ENCODE peak calls at places on chromosomes 4 and X, in five cellular contexts. S is breast epithelium, C is suprapubic skin, P is sigmoid colon, G is mesothelial cell of epicardium. N is an unnamed sample.

GRCh38 chrX:30156880-30157560 is 58.3 kb upstream of the MAGEB2 start:
- DNase-seq in S (no peak), C (no peak), G (no peak), P (no peak), N (no peak)

GRCh38 chr4:56055027-56055976 is 106.6 kb downstream of the CEP135 start:
- DNase-seq in G (no peak), P (no peak), S (no peak), C (no peak), N (no peak)

GRCh38 chr4:106238819-106239420 is 77.1 kb downstream of the TBCK start:
- DNase-seq in S (no peak), P (no peak), C (no peak), G (no peak), N (peak)

GRCh38 chr4:41709844-41710481 is 38.6 kb downstream of the PHOX2B start:
- DNase-seq in P (no peak), S (no peak), C (no peak), G (no peak), N (peak)

GRCh38 chrX:108309144-108309543 is 129.1 kb downstream of the COL4A6 start:
- DNase-seq in S (no peak), G (no peak), P (no peak), C (no peak), N (no peak)

GRCh38 chrX:32155044-32155638 is 1056.2 kb downstream of the DMD start:
- DNase-seq in C (no peak), S (no peak), G (no peak), P (no peak), N (no peak)

GRCh38 chr4:76614589-76614988 is 179.6 kb downstream of the SHROOM3 start:
- DNase-seq in P (no peak), G (no peak), S (no peak), C (no peak), N (no peak)

GRCh38 chr4:98746936-98747658 is 88.7 kb upstream of the TSPAN5 start:
- DNase-seq in G (no peak), P (no peak), S (no peak), C (no peak), N (no peak)

GRCh38 chr4:101010987-101011386 is 336.3 kb downstream of the PPP3CA start:
- DNase-seq in G (no peak), S (no peak), P (no peak), C (no peak), N (no peak)

GRCh38 chrX:39822133-39822748 is 275.5 kb downstream of the BCOR start:
- DNase-seq in G (no peak), S (no peak), C (no peak), P (no peak), N (no peak)

GRCh38 chr4:107519057-107519456 is 201.0 kb downstream of the PAPSS1 start:
- DNase-seq in S (no peak), P (no peak), G (no peak), C (no peak), N (no peak)

GRCh38 chr4:81606796-81607550 is 135.3 kb upstream of the RASGEF1B start:
- DNase-seq in S (no peak), G (no peak), C (no peak), P (no peak), N (no peak)

GRCh38 chrX:150184487-150184886 is 178.6 kb upstream of the MAMLD1 start:
- DNase-seq in S (no peak), C (no peak), P (no peak), G (no peak), N (no peak)

GRCh38 chrX:38095971-38096529 is 89.7 kb downstream of the SYTL5 start:
- DNase-seq in P (no peak), C (no peak), S (no peak), G (no peak), N (no peak)

GRCh38 chr4:80036949-80037348 is 36.1 kb downstream of the ANTXR2 start:
- DNase-seq in P (no peak), C (no peak), G (no peak), S (no peak), N (peak)

GRCh38 chrX:72048515-72049455 is 82.9 kb downstream of the RTL5 start:
- DNase-seq in S (no peak), G (no peak), C (no peak), P (peak), N (no peak)
- TF ChIP-seq CTCF in S (no peak), G (no peak), C (no peak), P (no peak), N (no peak)

DNA sequence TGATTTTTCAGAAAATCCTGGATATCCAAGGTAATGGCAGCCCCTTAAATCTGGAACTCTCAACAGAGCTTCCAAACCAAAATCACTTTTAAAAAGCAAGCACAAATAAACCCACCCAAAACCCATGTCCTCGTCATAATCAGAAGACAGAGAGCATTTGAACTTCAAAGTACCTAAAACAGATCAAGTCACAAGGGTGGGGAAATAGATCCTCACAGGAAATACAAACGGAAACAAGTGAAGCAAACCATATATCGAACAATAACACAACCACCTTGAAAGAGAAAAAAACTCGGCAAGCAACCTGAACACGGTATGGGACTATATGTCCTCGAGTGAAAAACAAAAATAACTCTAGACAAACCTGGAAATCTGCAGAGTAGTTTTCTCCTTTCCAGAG is 15.9 kb upstream of the CCNQ start:
- DNase-seq in C (no peak), S (no peak), G (no peak), P (no peak), N (no peak)
- TF ChIP-seq CTCF in C (no peak), S (no peak), G (no peak), P (no peak), N (no peak)

GRCh38 chrX:73785493-73785892 is 222.5 kb downstream of the CHIC1 start:
- DNase-seq in C (no peak), S (no peak), P (no peak), G (no peak), N (no peak)
- TF ChIP-seq CTCF in C (no peak), S (no peak), P (no peak), G (no peak), N (no peak)

DNA sequence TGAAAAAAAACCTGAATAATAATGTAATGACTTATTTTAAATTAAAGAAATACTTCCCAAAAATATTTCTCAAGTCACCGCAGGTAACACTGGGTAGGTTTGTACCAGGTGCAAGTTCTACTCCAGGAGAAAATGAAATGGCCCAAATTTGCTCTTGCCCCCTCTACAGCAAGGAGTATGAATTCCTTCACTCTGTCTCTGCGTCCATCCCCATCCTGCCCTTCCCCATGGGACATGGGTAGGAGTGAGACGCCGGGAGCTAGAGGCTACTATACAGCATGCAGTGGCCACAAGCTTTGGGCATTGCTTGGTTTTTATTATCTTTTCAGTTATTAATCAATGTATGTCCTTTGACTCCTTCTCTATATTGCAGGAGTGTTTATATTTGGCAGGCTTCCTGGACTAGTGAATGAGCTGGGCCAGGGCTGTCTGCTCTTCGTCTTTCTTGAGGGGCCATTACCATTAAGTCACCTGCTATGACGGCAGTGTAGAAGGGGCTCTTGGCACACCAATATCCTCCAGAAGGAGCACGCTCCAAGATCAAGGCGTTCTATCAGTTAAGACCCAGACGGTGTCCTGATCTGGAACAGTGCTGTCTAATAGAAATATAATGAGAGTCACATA is 149.6 kb downstream of the ENPP6 start:
- DNase-seq in P (no peak), G (no peak), S (no peak), C (no peak), N (no peak)
- TF ChIP-seq CTCF in P (no peak), G (no peak), S (no peak), C (no peak), N (no peak)

DNA sequence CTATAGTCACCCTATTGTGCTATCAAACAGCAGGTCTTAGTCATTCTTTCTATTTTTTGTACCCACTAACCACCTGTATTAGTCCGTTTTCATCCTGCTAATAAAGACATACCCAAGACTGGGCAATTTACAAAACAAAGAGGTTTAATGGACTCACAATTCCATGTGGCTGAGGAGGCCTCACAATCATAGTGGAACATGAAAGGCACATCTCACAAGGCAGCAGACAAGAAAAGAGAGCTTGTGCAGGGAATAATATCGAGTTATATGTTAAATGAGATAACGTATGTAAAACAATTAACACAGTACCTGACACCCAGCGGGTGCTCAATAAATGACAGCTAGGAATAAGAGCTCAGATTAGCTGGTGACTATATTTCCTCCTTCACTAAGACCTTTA is 88.1 kb upstream of the WDR44 start:
- DNase-seq in G (no peak), S (no peak), P (no peak), C (no peak), N (no peak)
- TF ChIP-seq CTCF in G (no peak), S (no peak), P (no peak), C (no peak), N (no peak)